ENCODE peak calls at places on chromosome 1, in six cellular contexts. H, F, U, R, W and B are unnamed samples.

GRCh38 chr1:30029677-30030076 is 693.7 kb downstream of the MATN1 start:
- DNase-seq in H (no peak), F (no peak), U (no peak), R (no peak), W (no peak), B (no peak)

GRCh38 chr1:36706416-36706815 is 223.7 kb upstream of the CSF3R start:
- DNase-seq in H (no peak), F (no peak), U (no peak), R (no peak), W (no peak), B (no peak)

GRCh38 chr1:197519741-197520334 is 251.8 kb downstream of the CRB1 start:
- DNase-seq in H (peak; percentile 4), F (no peak), U (peak; percentile 37), R (no peak), W (no peak), B (peak; percentile 8)

GRCh38 chr1:157585984-157586383 is 11.9 kb downstream of the FCRL4 start:
- DNase-seq in H (no peak), F (no peak), U (no peak), R (no peak), W (no peak), B (no peak)

GRCh38 chr1:16226495-16227179 is 10.3 kb downstream of the CPLANE2 start:
- DNase-seq in H (no peak), F (peak; percentile 73), U (no peak), R (no peak), W (no peak), B (peak; percentile 46)

GRCh38 chr1:167713330-167714081 is 8.3 kb upstream of the MPZL1 start:
- DNase-seq in H (no peak), F (peak; percentile 40), U (no peak), R (no peak), W (peak; percentile 62), B (peak; percentile 34)

GRCh38 chr1:71834570-71835441 is 447.5 kb downstream of the NEGR1 start:
- DNase-seq in H (no peak), F (peak; percentile 38), U (peak; percentile 42), R (no peak), W (no peak), B (peak; percentile 22)

GRCh38 chr1:112954059-112954458 is 1.9 kb downstream of the SLC16A1 start:
- DNase-seq in H (no peak), F (no peak), U (no peak), R (no peak), W (no peak), B (peak; percentile 48)

GRCh38 chr1:93304716-93305138 is 41.0 kb upstream of the DR1 start:
- DNase-seq in H (peak; percentile 18), F (peak; percentile 73), U (peak; percentile 84), R (peak; percentile 53), W (no peak), B (peak; percentile 80)

GRCh38 chr1:5989731-5990271 is 2.4 kb downstream of the NPHP4 start:
- DNase-seq in H (no peak), F (no peak), U (no peak), R (no peak), W (no peak), B (no peak)

GRCh38 chr1:226820935-226821718 is 49.3 kb upstream of the PSEN2 start:
- DNase-seq in H (peak; percentile 48), F (peak; percentile 66), U (peak; percentile 99), R (no peak), W (no peak), B (peak; percentile 99)

GRCh38 chr1:201170533-201171062 is 16.3 kb upstream of the TMEM9 start:
- DNase-seq in H (peak; percentile 99), F (peak; percentile 95), U (peak; percentile 87), R (peak; percentile 61), W (peak; percentile 85), B (peak; percentile 98)

GRCh38 chr1:6688001-6688400 is 13.6 kb downstream of the DNAJC11 start:
- DNase-seq in H (no peak), F (no peak), U (peak; percentile 74), R (no peak), W (no peak), B (no peak)

GRCh38 chr1:109341944-109342925 is 35.4 kb upstream of the MYBPHL start:
- DNase-seq in H (no peak), F (peak; percentile 37), U (no peak), R (no peak), W (no peak), B (peak; percentile 16)

DNA sequence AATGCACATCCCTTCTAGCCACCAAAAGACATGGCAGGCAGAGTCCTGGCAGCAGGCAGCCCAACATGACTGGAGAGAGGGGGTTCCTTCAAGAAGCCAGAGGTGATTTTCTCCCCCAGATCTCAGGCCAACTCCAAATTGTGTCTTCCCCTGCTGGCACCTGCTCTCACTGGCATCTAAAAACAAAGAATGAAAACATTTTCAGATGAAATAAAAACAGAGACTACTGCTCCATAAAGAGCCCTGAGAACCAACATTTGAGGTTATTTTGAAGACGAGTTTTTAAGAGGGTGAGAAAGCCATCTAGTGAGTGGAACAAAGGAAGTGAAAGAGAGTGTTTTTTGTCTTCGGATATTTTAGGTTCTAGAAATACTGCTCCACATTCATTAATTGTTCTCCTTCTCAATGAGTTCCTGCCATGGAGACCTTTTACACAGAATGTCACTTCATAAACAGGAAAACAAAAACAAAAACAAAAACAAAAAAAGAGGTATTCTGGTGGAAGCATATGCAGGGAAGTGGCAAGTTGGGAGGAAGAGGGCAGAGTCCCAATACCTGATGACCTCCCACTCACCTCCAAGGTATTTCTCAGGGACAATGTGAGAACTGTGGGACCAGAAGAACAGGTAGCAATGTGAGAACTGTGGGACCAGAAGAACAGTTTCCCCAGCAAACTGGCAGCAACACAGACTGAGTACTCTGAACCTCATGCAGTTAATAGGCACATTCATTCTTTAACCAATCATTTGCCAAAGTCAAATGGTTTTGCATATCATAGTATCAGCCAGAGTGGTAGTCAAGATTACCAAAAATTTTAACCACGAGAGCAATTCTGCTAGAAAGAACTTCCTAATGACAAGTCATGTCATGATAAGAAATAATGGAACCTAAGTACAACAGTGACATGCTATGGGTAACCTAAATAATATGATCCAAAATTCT is 50.0 kb downstream of the KIAA0319L start:
- DNase-seq in H (no peak), F (no peak), U (no peak), R (no peak), W (peak; percentile 20), B (no peak)
- H3K4me3 ChIP-seq in H (no peak overlapping the region), F (no peak overlapping the region), U (no peak overlapping the region), R (no peak overlapping the region), W (peak overlapping the region; percentile 31), B (no peak overlapping the region)

GRCh38 chr1:88608139-88608943 is 75.7 kb upstream of the PKN2 start:
- DNase-seq in H (peak; percentile 21), F (peak; percentile 17), U (peak; percentile 43), R (no peak), W (no peak), B (peak; percentile 36)
- TF ChIP-seq CTCF in H (peak; percentile 43), F (peak; percentile 16), U (peak; percentile 73), R (peak; percentile 63), W (peak; percentile 67), B (peak; percentile 72)

GRCh38 chr1:53329183-53329544 is 1.3 kb upstream of the LRP8 start:
- DNase-seq in H (no peak), F (no peak), U (no peak), R (no peak), W (no peak), B (no peak)
- H3K4me3 ChIP-seq in H (no peak overlapping the region), F (no peak overlapping the region), U (no peak overlapping the region), R (no peak overlapping the region), W (peak overlapping the region; percentile 82), B (no peak overlapping the region)

GRCh38 chr1:177080564-177080963 is 83.9 kb downstream of the ASTN1 start:
- DNase-seq in H (no peak), F (no peak), U (no peak), R (no peak), W (no peak), B (no peak)

GRCh38 chr1:177077734-177078489 is 86.6 kb downstream of the ASTN1 start:
- DNase-seq in H (no peak), F (no peak), U (no peak), R (no peak), W (no peak), B (no peak)

GRCh38 chr1:177077006-177077405 is 87.5 kb downstream of the ASTN1 start:
- DNase-seq in H (no peak), F (no peak), U (no peak), R (no peak), W (no peak), B (no peak)
- TF ChIP-seq CTCF in H (no peak), F (no peak), U (no peak), R (no peak), W (no peak), B (no peak)